ENCODE peak calls at places on chromosomes 5 and 9, in eight cellular contexts. J is activated CD4-positive, alpha-beta T cell treated with anti-CD3 and anti-CD28 coated beads, Interleukin-2, amount 50 U/mL, for 1 hour; X is GM19239; P is activated effector memory CD4-positive, alpha-beta T cell treated with Interleukin-2 at 50 U/mL for 16 hours; M is Kasumi-1; F is epithelial cell of esophagus; B is heart right ventricle; V is fibroblast of the conjunctiva. Q is an unnamed sample.

GRCh38 chr9:126620478-126620877 is 6.8 kb downstream of the LMX1B start:
- DNase-seq in J (no peak), X (no peak), P (no peak), M (no peak), F (no peak), B (no peak), V (no peak), Q (no peak)

GRCh38 chr5:32601623-32602295 is 16.4 kb downstream of the SUB1 start:
- DNase-seq in J (no peak), X (no peak), P (no peak), M (no peak), F (no peak), B (no peak), V (no peak), Q (no peak)

GRCh38 chr5:95565280-95565920 is 10.5 kb downstream of the ARSK start:
- DNase-seq in J (no peak), X (no peak), P (no peak), M (no peak), F (no peak), B (no peak), V (no peak), Q (no peak)

GRCh38 chr9:14158911-14159310 is 155.0 kb downstream of the NFIB start:
- DNase-seq in J (no peak), X (no peak), P (no peak), M (no peak), F (peak; percentile 78), B (no peak), V (no peak), Q (no peak)

GRCh38 chr5:170478306-170478705 is 25.5 kb upstream of the KCNIP1 start:
- DNase-seq in J (no peak), X (no peak), P (no peak), M (no peak), F (no peak), B (no peak), V (no peak), Q (no peak)

GRCh38 chr5:1465117-1465516 is 19.9 kb upstream of the SLC6A3 start:
- DNase-seq in J (no peak), X (no peak), P (no peak), M (no peak), F (no peak), B (no peak), V (no peak), Q (no peak)

GRCh38 chr5:163565931-163566608 is 60.7 kb downstream of the MAT2B start:
- DNase-seq in J (peak; percentile 1), X (no peak), P (peak; percentile 6), M (peak; percentile 22), F (peak; percentile 33), B (no peak), V (no peak), Q (peak; percentile 23)

GRCh38 chr9:99134893-99135341 is 30.0 kb downstream of the TGFBR1 start:
- DNase-seq in J (no peak), X (no peak), P (no peak), M (no peak), F (no peak), B (no peak), V (no peak), Q (no peak)

GRCh38 chr5:74655206-74655605 is 14.7 kb upstream of the ENC1 start:
- DNase-seq in J (no peak), X (no peak), P (no peak), M (no peak), F (no peak), B (no peak), V (no peak), Q (no peak)

GRCh38 chr5:55572600-55572999 is 37.8 kb upstream of the PLPP1 start:
- DNase-seq in J (no peak), X (no peak), P (no peak), M (no peak), F (no peak), B (no peak), V (no peak), Q (no peak)

GRCh38 chr9:98326402-98327248 is 71.2 kb upstream of the TBC1D2 start:
- DNase-seq in J (no peak), X (no peak), P (no peak), M (no peak), F (no peak), B (no peak), V (no peak), Q (no peak)

GRCh38 chr9:22463205-22463604 is 16.6 kb downstream of the DMRTA1 start:
- DNase-seq in J (no peak), X (no peak), P (no peak), M (no peak), F (peak; percentile 25), B (no peak), V (no peak), Q (no peak)

GRCh38 chr5:74310386-74310785 is 330.1 kb downstream of the ENC1 start:
- DNase-seq in J (no peak), X (no peak), P (no peak), M (no peak), F (peak; percentile 88), B (no peak), V (no peak), Q (no peak)

GRCh38 chr9:129814432-129815223 is 9.3 kb downstream of the TOR1A start:
- DNase-seq in J (no peak), X (no peak), P (no peak), M (no peak), F (no peak), B (no peak), V (no peak), Q (no peak)

Q was measured in GM10248.